ENCODE peak calls at places on chromosomes 12 and 14, in four cellular contexts. C, Q, L and I are unnamed samples.

GRCh38 chr12:103966736-103967135 is 1.1 kb downstream of the TDG start:
- DNase-seq in C (no peak), Q (no peak), L (no peak), I (no peak)

GRCh38 chr12:84766375-84766774 is 146.2 kb downstream of the SLC6A15 start:
- DNase-seq in C (no peak), Q (no peak), L (no peak), I (no peak)

GRCh38 chr14:50051106-50051505 is 65.3 kb downstream of the VCPKMT start:
- DNase-seq in C (no peak), Q (no peak), L (no peak), I (no peak)

GRCh38 chr14:96391293-96392118 is 422 bp upstream of the AK7 start:
- DNase-seq in C (peak), Q (peak), L (peak), I (peak)

GRCh38 chr12:11759894-11760293 is 110.4 kb downstream of the ETV6 start:
- DNase-seq in C (no peak), Q (no peak), L (no peak), I (no peak)

GRCh38 chr12:64273527-64274403 is 51.7 kb upstream of the KICS2 start:
- DNase-seq in C (peak), Q (peak), L (no peak), I (peak)

GRCh38 chr12:131434208-131435125 is 276.4 kb upstream of the SFSWAP start:
- DNase-seq in C (no peak), Q (no peak), L (no peak), I (peak)

GRCh38 chr12:13177896-13178295 is 18.6 kb upstream of the EMP1 start:
- DNase-seq in C (no peak), Q (no peak), L (no peak), I (no peak)

GRCh38 chr12:4118017-4118510 is 155.5 kb upstream of the CCND2 start:
- DNase-seq in C (no peak), Q (no peak), L (peak), I (no peak)

GRCh38 chr14:65173973-65174693 is 71.8 kb upstream of the MAX start:
- DNase-seq in C (no peak), Q (no peak), L (no peak), I (no peak)

GRCh38 chr12:23757541-23757962 is 191.9 kb downstream of the SOX5 start:
- DNase-seq in C (peak), Q (no peak), L (no peak), I (no peak)

GRCh38 chr12:115204957-115205754 is 521.2 kb upstream of the TBX3 start:
- DNase-seq in C (no peak), Q (no peak), L (no peak), I (peak)

GRCh38 chr14:55125403-55125802 is 3.6 kb upstream of the LGALS3 start:
- DNase-seq in C (no peak), Q (no peak), L (no peak), I (no peak)

GRCh38 chr14:51862839-51863235 is 2.4 kb downstream of the GNG2 start:
- DNase-seq in C (no peak), Q (no peak), L (no peak), I (no peak)

GRCh38 chr12:4441355-4442330 is 4.0 kb downstream of the FGF6 start:
- DNase-seq in C (no peak), Q (peak), L (no peak), I (no peak)

GRCh38 chr14:94081386-94081820 is 293 bp downstream of the IFI27L1 start:
- DNase-seq in C (no peak), Q (no peak), L (no peak), I (no peak)

GRCh38 chr14:81436296-81437138 is 36.4 kb upstream of the STON2 start:
- DNase-seq in C (peak), Q (peak), L (no peak), I (peak)

GRCh38 chr12:60096727-60097126 is 500.9 kb downstream of the SLC16A7 start:
- DNase-seq in C (no peak), Q (no peak), L (no peak), I (no peak)

GRCh38 chr12:59077153-59077930 is 157.0 kb upstream of the LRIG3 start:
- DNase-seq in C (no peak), Q (no peak), L (no peak), I (no peak)

GRCh38 chr12:16939871-16940306 is 333.9 kb upstream of the LMO3 start:
- DNase-seq in C (peak), Q (peak), L (peak), I (peak)

GRCh38 chr12:116204169-116204568 is 73.3 kb downstream of the MED13L start:
- DNase-seq in C (no peak), Q (no peak), L (no peak), I (no peak)

GRCh38 chr14:96710060-96710636 is 87.0 kb upstream of the VRK1 start:
- DNase-seq in C (no peak), Q (no peak), L (no peak), I (no peak)

GRCh38 chr12:28427046-28427445 is 236.8 kb downstream of the CCDC91 start:
- DNase-seq in C (no peak), Q (no peak), L (no peak), I (no peak)

GRCh38 chr12:124032265-124032886 is 59.4 kb downstream of the ZNF664 start:
- DNase-seq in C (peak), Q (peak), L (no peak), I (peak)

GRCh38 chr12:53055471-53056266 is 5.8 kb downstream of the TNS2 start:
- DNase-seq in C (no peak), Q (no peak), L (no peak), I (no peak)

GRCh38 chr14:89015016-89015415 is 190.6 kb downstream of the TTC8 start:
- DNase-seq in C (no peak), Q (no peak), L (no peak), I (no peak)

GRCh38 chr14:94021001-94021400 is 5.1 kb upstream of the OTUB2 start:
- DNase-seq in C (peak), Q (no peak), L (no peak), I (no peak)

GRCh38 chr12:119573086-119573485 is 20.5 kb upstream of the TMEM233 start:
- DNase-seq in C (no peak), Q (no peak), L (no peak), I (no peak)

GRCh38 chr14:70697681-70698080 is 56.0 kb downstream of the TTC9 start:
- DNase-seq in C (no peak), Q (no peak), L (no peak), I (no peak)

GRCh38 chr14:70702154-70702553 is 60.4 kb downstream of the TTC9 start:
- DNase-seq in C (no peak), Q (no peak), L (no peak), I (no peak)

GRCh38 chr14:70701610-70702009 is 59.9 kb downstream of the TTC9 start:
- DNase-seq in C (no peak), Q (no peak), L (no peak), I (no peak)

GRCh38 chr14:70700955-70701354 is 59.2 kb downstream of the TTC9 start:
- DNase-seq in C (no peak), Q (no peak), L (no peak), I (no peak)

GRCh38 chr14:70698288-70698687 is 56.6 kb downstream of the TTC9 start:
- DNase-seq in C (peak), Q (no peak), L (no peak), I (peak)
- TF ChIP-seq NFIC in C (no peak), Q (no peak), L (no peak), I (no peak)

GRCh38 chr14:21104448-21105060 is 3.7 kb downstream of the TMEM253 start:
- DNase-seq in C (no peak), Q (peak), L (no peak), I (peak)
- TF ChIP-seq NFIC in C (no peak), Q (no peak), L (no peak), I (no peak)

DNA sequence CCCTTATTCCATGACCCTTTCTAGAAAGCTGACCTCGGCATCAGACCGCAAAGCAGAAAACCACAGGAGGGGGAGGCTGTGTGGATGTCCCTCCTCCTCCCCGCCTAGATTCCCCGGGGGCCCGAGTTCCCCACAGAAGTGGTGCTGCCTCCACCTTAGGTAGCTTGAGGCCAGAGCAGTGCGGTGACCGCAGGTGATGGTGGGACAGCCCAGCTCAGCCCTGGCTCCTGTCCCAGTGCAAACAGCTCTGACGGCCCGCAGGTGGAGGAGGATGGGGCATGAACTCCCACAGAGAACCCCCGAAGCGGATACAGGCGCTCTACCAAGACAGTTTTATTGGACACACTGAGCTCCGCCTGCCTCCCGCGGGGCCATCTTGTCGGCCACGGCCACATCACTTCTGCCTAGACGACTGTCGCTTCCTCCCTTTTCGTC is 19.5 kb downstream of the ARL6IP4 start:
- DNase-seq in C (no peak), Q (no peak), L (no peak), I (peak)
- TF ChIP-seq NFIC in C (no peak), Q (no peak), L (no peak), I (no peak)

DNA sequence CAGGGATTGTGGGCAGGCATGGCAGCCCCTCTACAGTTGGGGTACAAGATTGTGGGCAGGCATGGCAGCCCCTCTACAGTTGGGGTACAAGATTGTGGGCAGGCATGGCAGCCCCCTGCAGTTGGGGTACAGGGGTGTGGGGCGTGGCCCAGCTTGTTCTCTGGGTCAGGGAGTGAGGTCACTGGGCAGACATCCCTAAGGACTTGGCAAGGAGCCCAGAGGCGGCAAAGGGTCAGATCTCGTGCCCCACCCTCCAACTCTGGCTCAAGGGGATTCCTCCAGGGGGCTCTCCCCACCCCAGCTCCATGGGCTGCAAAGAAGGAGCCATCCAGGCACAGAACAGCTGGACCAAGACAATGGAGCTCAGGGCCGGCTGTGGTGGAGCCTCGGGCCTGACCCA is 25.8 kb upstream of the NUDT14 start:
- DNase-seq in C (no peak), Q (no peak), L (no peak), I (peak)
- TF ChIP-seq NFIC in C (no peak), Q (no peak), L (no peak), I (peak)

GRCh38 chr12:47740536-47741339 is 15.4 kb upstream of the ENDOU start:
- DNase-seq in C (peak), Q (peak), L (no peak), I (no peak)

GRCh38 chr12:47739297-47739696 is 14.0 kb upstream of the ENDOU start:
- DNase-seq in C (no peak), Q (no peak), L (no peak), I (peak)

GRCh38 chr12:47739959-47740358 is 14.7 kb upstream of the ENDOU start:
- DNase-seq in C (peak), Q (no peak), L (no peak), I (peak)

GRCh38 chr12:47742253-47742825 is 16.3 kb downstream of the RAPGEF3 start:
- DNase-seq in C (peak), Q (peak), L (no peak), I (peak)

GRCh38 chr12:47741340-47741703 is 16.0 kb upstream of the ENDOU start:
- DNase-seq in C (no peak), Q (peak), L (no peak), I (no peak)
- TF ChIP-seq NFIC in C (no peak), Q (peak), L (no peak), I (peak)

DNA sequence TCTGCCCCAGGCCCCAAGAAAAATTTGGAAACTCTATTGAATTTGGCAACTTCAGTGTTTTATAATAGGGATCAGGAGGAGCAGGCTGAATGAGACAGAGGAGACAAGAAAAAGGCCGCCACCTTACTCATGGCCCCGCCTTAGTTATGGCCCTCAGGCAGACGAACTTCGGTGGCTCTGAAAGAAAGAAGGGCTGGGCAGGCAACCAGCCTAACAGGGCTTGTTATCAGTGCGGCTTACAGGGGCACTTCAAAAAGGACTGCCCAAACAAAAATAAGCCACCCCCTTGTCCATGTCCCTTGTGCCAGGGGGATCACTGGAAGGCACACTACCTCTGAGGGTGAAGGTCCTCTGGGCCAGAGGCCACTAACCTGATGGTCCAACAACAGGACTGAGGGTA is 146.3 kb upstream of the ATF7IP start:
- DNase-seq in C (no peak), Q (no peak), L (no peak), I (no peak)
- TF ChIP-seq NFIC in C (no peak), Q (no peak), L (no peak), I (no peak)

GRCh38 chr12:5708371-5708770 is 236.7 kb downstream of the ANO2 start:
- DNase-seq in C (no peak), Q (no peak), L (no peak), I (no peak)

GRCh38 chr12:5705791-5706190 is 239.3 kb downstream of the ANO2 start:
- DNase-seq in C (no peak), Q (no peak), L (no peak), I (no peak)

GRCh38 chr12:5706247-5706646 is 238.8 kb downstream of the ANO2 start:
- DNase-seq in C (no peak), Q (no peak), L (no peak), I (no peak)

GRCh38 chr12:5713599-5714001 is 231.5 kb downstream of the ANO2 start:
- DNase-seq in C (no peak), Q (no peak), L (no peak), I (no peak)

GRCh38 chr12:5710260-5710878 is 234.7 kb downstream of the ANO2 start:
- DNase-seq in C (no peak), Q (no peak), L (no peak), I (no peak)
- TF ChIP-seq NFIC in C (no peak), Q (no peak), L (no peak), I (no peak)

DNA sequence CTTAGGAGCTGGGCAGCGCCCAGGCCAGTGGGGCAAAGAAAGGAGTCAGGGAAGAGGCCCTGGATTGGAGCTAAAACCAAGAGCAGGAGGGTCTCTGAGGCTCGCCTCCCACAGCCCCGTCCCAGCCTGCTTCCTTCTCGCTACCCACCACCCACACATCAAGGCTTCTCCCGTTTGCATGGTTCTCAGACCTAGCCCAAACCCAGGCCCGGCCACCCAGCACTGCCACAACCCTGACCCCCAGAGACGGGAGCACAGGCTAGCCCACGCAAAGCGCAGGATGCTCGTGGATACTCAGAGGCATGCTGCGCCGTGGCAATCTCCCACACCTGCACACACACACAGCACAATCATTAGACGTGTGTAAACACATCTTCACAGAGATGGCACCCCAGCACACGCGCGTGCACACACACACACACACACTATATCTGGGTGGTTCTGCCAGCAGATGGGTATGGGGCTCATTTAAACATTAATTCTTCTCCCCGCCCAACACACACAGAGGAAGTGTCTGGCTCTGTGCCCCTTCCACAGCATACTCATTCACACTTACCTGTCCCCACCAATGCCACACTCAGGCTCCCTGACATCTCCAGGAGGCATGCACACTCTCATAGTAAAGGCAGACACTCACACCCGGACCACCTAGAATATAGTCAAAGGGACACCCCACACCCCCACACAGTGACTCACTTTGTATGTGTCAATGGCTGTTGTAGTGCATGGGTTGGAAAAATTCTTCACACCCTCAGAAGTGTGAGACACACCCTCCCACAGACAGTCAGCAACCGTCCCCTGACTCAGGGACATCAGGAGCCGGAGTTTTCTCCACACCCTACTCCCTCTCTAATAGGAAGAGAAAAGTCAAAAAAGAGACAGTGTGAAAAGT is 1.1 kb downstream of the CARMIL3 start:
- DNase-seq in C (no peak), Q (no peak), L (no peak), I (no peak)
- TF ChIP-seq NFIC in C (no peak), Q (no peak), L (no peak), I (no peak)